ENCODE peak calls at places on chromosomes 3 and 15, in eight cellular contexts. Y is PC-3; U is CD4-positive, alpha-beta T cell; O is pons; Z is stimulated activated effector memory CD8-positive, alpha-beta T cell treated with anti-CD3 and anti-CD28 coated beads, Interleukin-12 subunit alpha, Interleukin-12 subunit beta, amount 100 ng/mL, for 72 hours; I is stimulated activated CD4-positive, alpha-beta T cell treated with anti-CD3 and anti-CD28 coated beads, Interleukin-4, amount 100 ng/mL, for 1 hour; R is SJCRH30; G is stimulated activated CD8-positive, alpha-beta memory T cell treated with anti-CD3 and anti-CD28 coated beads, Interleukin-12 subunit alpha, Interleukin-12 subunit beta, amount 100 ng/mL, for 4 hours. X is an unnamed sample.

GRCh38 chr3:150879141-150879540 is 26.1 kb downstream of the MINDY4B start:
- DNase-seq in Y (no peak), U (no peak), O (no peak), Z (no peak), I (no peak), R (no peak), G (no peak), X (no peak)

GRCh38 chr3:99751649-99752048 is 66.0 kb upstream of the CMSS1 start:
- DNase-seq in Y (peak), U (no peak), O (no peak), Z (no peak), I (no peak), R (no peak), G (no peak), X (no peak)

GRCh38 chr15:92714071-92714456 is 58.5 kb upstream of the FAM174B start:
- DNase-seq in Y (peak), U (no peak), O (peak), Z (no peak), I (peak), R (peak), G (no peak), X (no peak)

GRCh38 chr15:79994651-79995050 is 23.7 kb upstream of the BCL2A1 start:
- DNase-seq in Y (peak), U (no peak), O (no peak), Z (no peak), I (no peak), R (no peak), G (no peak), X (peak)

GRCh38 chr3:115341208-115341607 is 194.1 kb upstream of the ZBTB20 start:
- DNase-seq in Y (peak), U (no peak), O (no peak), Z (no peak), I (no peak), R (no peak), G (no peak), X (no peak)

GRCh38 chr3:182165234-182165633 is 453.5 kb downstream of the SOX2 start:
- DNase-seq in Y (peak), U (no peak), O (no peak), Z (no peak), I (no peak), R (no peak), G (no peak), X (peak)

GRCh38 chr3:50126287-50127211 is 28.6 kb upstream of the SEMA3F start:
- DNase-seq in Y (peak), U (no peak), O (no peak), Z (no peak), I (no peak), R (peak), G (no peak), X (peak)

GRCh38 chr15:45064386-45064785 is 41.4 kb downstream of the SORD start:
- DNase-seq in Y (peak), U (no peak), O (no peak), Z (no peak), I (no peak), R (no peak), G (no peak), X (peak)

GRCh38 chr3:118144919-118145318 is 889.7 kb downstream of the IGSF11 start:
- DNase-seq in Y (no peak), U (no peak), O (no peak), Z (no peak), I (no peak), R (peak), G (no peak), X (no peak)

GRCh38 chr3:111246967-111247760 is 175.5 kb downstream of the NECTIN3 start:
- DNase-seq in Y (peak), U (no peak), O (no peak), Z (no peak), I (no peak), R (no peak), G (no peak), X (no peak)